ENCODE peak calls at places on chromosomes 11 and 22, in seven cellular contexts. P is AML-193; G is NCI-H2227 treated with DMSO at 0.1 percent for 48 hours; U is mesendoderm; B is GDM1; Z is activated naive CD4-positive, alpha-beta T cell treated with Interleukin-2 at 50 U/mL for 16 hours; T is fibroblast of lung. A is an unnamed sample.

GRCh38 chr11:121870202-121871045 is 245.6 kb downstream of the BLID start:
- DNase-seq in P (no peak), G (no peak), U (no peak), B (no peak), Z (no peak), T (peak), A (no peak)

GRCh38 chr22:21042978-21043855 is 2.5 kb upstream of the LRRC74B start:
- DNase-seq in P (no peak), G (no peak), U (no peak), B (no peak), Z (no peak), T (no peak), A (no peak)

GRCh38 chr11:120272303-120272702 is 32.4 kb downstream of the POU2F3 start:
- DNase-seq in P (no peak), G (no peak), U (no peak), B (no peak), Z (no peak), T (peak), A (no peak)

GRCh38 chr11:120606116-120607010 is 94.8 kb downstream of the GRIK4 start:
- DNase-seq in P (no peak), G (no peak), U (no peak), B (no peak), Z (no peak), T (no peak), A (no peak)

GRCh38 chr11:119599864-119600593 is 129.0 kb downstream of the NECTIN1 start:
- DNase-seq in P (no peak), G (no peak), U (no peak), B (no peak), Z (no peak), T (no peak), A (no peak)

GRCh38 chr11:81476345-81476744 is 1257.3 kb downstream of the FAM181B start:
- DNase-seq in P (no peak), G (no peak), U (no peak), B (no peak), Z (no peak), T (no peak), A (no peak)

GRCh38 chr11:117026593-117027330 is 71.5 kb downstream of the SIK3 start:
- DNase-seq in P (no peak), G (no peak), U (no peak), B (no peak), Z (no peak), T (peak), A (peak)

GRCh38 chr11:18457435-18457834 is 1.8 kb downstream of the LDHAL6A start:
- DNase-seq in P (no peak), G (no peak), U (peak), B (no peak), Z (no peak), T (peak), A (no peak)

A was measured in HL-60.